ENCODE peak calls at places on chromosomes 4 and X, in seven cellular contexts. One of them, this sample, is unnamed.

GRCh38 chr4:5019274-5019673 is at the start of gene CYTL1:
- DNase-seq in HS-5: no peak
- DNase-seq in astrocyte of the cerebellum: no peak
- DNase-seq in HCEC 1CT: no peak
- DNase-seq in progenitor cell of endocrine pancreas: no peak
- DNase-seq in ovary: no peak
- DNase-seq in dorsolateral prefrontal cortex: no peak
- DNase-seq in this sample: no peak

GRCh38 chr4:94504545-94504944 is 52.8 kb downstream of the PDLIM5 start:
- DNase-seq in astrocyte of the cerebellum: no peak
- DNase-seq in HCEC 1CT: no peak
- DNase-seq in ovary: no peak
- DNase-seq in progenitor cell of endocrine pancreas: no peak
- DNase-seq in HS-5: no peak
- DNase-seq in dorsolateral prefrontal cortex: no peak
- DNase-seq in this sample: no peak

GRCh38 chrX:119622356-119623232 is 16.4 kb upstream of the NKRF start:
- DNase-seq in progenitor cell of endocrine pancreas: no peak
- DNase-seq in astrocyte of the cerebellum: peak; percentile 33
- DNase-seq in HCEC 1CT: peak; percentile 46
- DNase-seq in HS-5: peak; percentile 4
- DNase-seq in ovary: no peak
- DNase-seq in dorsolateral prefrontal cortex: no peak
- DNase-seq in this sample: peak; percentile 87

GRCh38 chr4:168800926-168801325 is 209.1 kb downstream of the CBR4 start:
- DNase-seq in ovary: no peak
- DNase-seq in HS-5: no peak
- DNase-seq in dorsolateral prefrontal cortex: no peak
- DNase-seq in astrocyte of the cerebellum: no peak
- DNase-seq in progenitor cell of endocrine pancreas: no peak
- DNase-seq in HCEC 1CT: no peak
- DNase-seq in this sample: no peak

GRCh38 chr4:140018931-140019618 is 134.9 kb downstream of the MAML3 start:
- DNase-seq in astrocyte of the cerebellum: no peak
- DNase-seq in dorsolateral prefrontal cortex: no peak
- DNase-seq in HCEC 1CT: no peak
- DNase-seq in ovary: no peak
- DNase-seq in progenitor cell of endocrine pancreas: no peak
- DNase-seq in HS-5: no peak
- DNase-seq in this sample: no peak

GRCh38 chr4:173177232-173177631 is 8.6 kb downstream of the GALNT7 start:
- DNase-seq in dorsolateral prefrontal cortex: no peak
- DNase-seq in HCEC 1CT: no peak
- DNase-seq in progenitor cell of endocrine pancreas: no peak
- DNase-seq in ovary: no peak
- DNase-seq in astrocyte of the cerebellum: no peak
- DNase-seq in HS-5: no peak
- DNase-seq in this sample: peak; percentile 19

GRCh38 chrX:119189115-119189514 is 47.0 kb upstream of the PGRMC1 start:
- DNase-seq in HCEC 1CT: no peak
- DNase-seq in astrocyte of the cerebellum: no peak
- DNase-seq in HS-5: no peak
- DNase-seq in progenitor cell of endocrine pancreas: no peak
- DNase-seq in dorsolateral prefrontal cortex: no peak
- DNase-seq in ovary: no peak
- DNase-seq in this sample: no peak

GRCh38 chr4:78482281-78482680 is 69.3 kb upstream of the ANXA3 start:
- DNase-seq in astrocyte of the cerebellum: no peak
- DNase-seq in dorsolateral prefrontal cortex: no peak
- DNase-seq in HS-5: no peak
- DNase-seq in ovary: no peak
- DNase-seq in progenitor cell of endocrine pancreas: no peak
- DNase-seq in HCEC 1CT: no peak
- DNase-seq in this sample: peak; percentile 17

GRCh38 chr4:157075811-157076577 is at the start of gene GLRB:
- DNase-seq in astrocyte of the cerebellum: no peak
- DNase-seq in progenitor cell of endocrine pancreas: peak; percentile 27
- DNase-seq in ovary: no peak
- DNase-seq in HS-5: no peak
- DNase-seq in HCEC 1CT: peak; percentile 6
- DNase-seq in dorsolateral prefrontal cortex: no peak
- DNase-seq in this sample: peak; percentile 27

GRCh38 chr4:72567821-72568620 is 1.0 kb downstream of the ADAMTS3 start:
- DNase-seq in HCEC 1CT: peak; percentile 7
- DNase-seq in HS-5: peak; percentile 32
- DNase-seq in ovary: peak; percentile 83
- DNase-seq in progenitor cell of endocrine pancreas: peak; percentile 39
- DNase-seq in astrocyte of the cerebellum: peak; percentile 84
- DNase-seq in dorsolateral prefrontal cortex: no peak
- DNase-seq in this sample: peak; percentile 47

GRCh38 chr4:13678186-13678924 is 50.8 kb upstream of the BOD1L1 start:
- DNase-seq in ovary: no peak
- DNase-seq in astrocyte of the cerebellum: no peak
- DNase-seq in HCEC 1CT: peak; percentile 7
- DNase-seq in progenitor cell of endocrine pancreas: no peak
- DNase-seq in HS-5: no peak
- DNase-seq in dorsolateral prefrontal cortex: no peak
- DNase-seq in this sample: peak; percentile 49

GRCh38 chrX:149037301-149037700 is 467.8 kb downstream of the IDS start:
- DNase-seq in astrocyte of the cerebellum: no peak
- DNase-seq in progenitor cell of endocrine pancreas: no peak
- DNase-seq in dorsolateral prefrontal cortex: no peak
- DNase-seq in HCEC 1CT: no peak
- DNase-seq in HS-5: no peak
- DNase-seq in ovary: no peak
- DNase-seq in this sample: no peak

GRCh38 chr4:107814758-107815552 is 9.8 kb upstream of the SGMS2 start:
- DNase-seq in ovary: no peak
- DNase-seq in HCEC 1CT: no peak
- DNase-seq in dorsolateral prefrontal cortex: no peak
- DNase-seq in progenitor cell of endocrine pancreas: no peak
- DNase-seq in astrocyte of the cerebellum: no peak
- DNase-seq in HS-5: no peak
- DNase-seq in this sample: no peak

GRCh38 chrX:132505116-132505515 is 16.3 kb upstream of the MBNL3 start:
- DNase-seq in astrocyte of the cerebellum: peak; percentile 18
- DNase-seq in HCEC 1CT: peak; percentile 35
- DNase-seq in progenitor cell of endocrine pancreas: no peak
- DNase-seq in HS-5: no peak
- DNase-seq in ovary: peak; percentile 7
- DNase-seq in dorsolateral prefrontal cortex: no peak
- DNase-seq in this sample: no peak

GRCh38 chr4:100826808-100827548 is 309.2 kb upstream of the EMCN start:
- DNase-seq in HS-5: no peak
- DNase-seq in HCEC 1CT: no peak
- DNase-seq in ovary: no peak
- DNase-seq in dorsolateral prefrontal cortex: no peak
- DNase-seq in astrocyte of the cerebellum: no peak
- DNase-seq in progenitor cell of endocrine pancreas: no peak
- DNase-seq in this sample: no peak

GRCh38 chrX:22338740-22339139 is 66.0 kb downstream of the CBLL2 start:
- DNase-seq in astrocyte of the cerebellum: no peak
- DNase-seq in progenitor cell of endocrine pancreas: no peak
- DNase-seq in dorsolateral prefrontal cortex: no peak
- DNase-seq in ovary: no peak
- DNase-seq in HCEC 1CT: peak; percentile 48
- DNase-seq in HS-5: no peak
- DNase-seq in this sample: peak; percentile 57